ENCODE peak calls at places on chromosomes 4 and X, in six cellular contexts. A, H, C, O, R and G are unnamed samples.

GRCh38 chr4:99998062-99998880 is 48.2 kb upstream of the H2AZ1 start:
- DNase-seq in H (no peak), A (no peak), O (peak), R (no peak), C (peak), G (no peak)

GRCh38 chrX:49106930-49107329 is 16.6 kb downstream of the GPKOW start:
- DNase-seq in H (peak), A (no peak), C (peak), R (no peak), O (peak), G (no peak)

GRCh38 chr4:158236304-158237030 is 26.2 kb downstream of the TMEM144 start:
- DNase-seq in A (no peak), H (no peak), R (no peak), O (no peak), C (no peak), G (no peak)

GRCh38 chr4:53780736-53781400 is 189.6 kb upstream of the LNX1 start:
- DNase-seq in H (no peak), R (no peak), A (no peak), C (peak), O (peak), G (no peak)

GRCh38 chr4:89212666-89213381 is 94.8 kb downstream of the GPRIN3 start:
- DNase-seq in A (no peak), H (no peak), C (peak), R (no peak), O (peak), G (no peak)

GRCh38 chrX:54181196-54181953 is 1.7 kb downstream of the FAM120C start:
- DNase-seq in R (no peak), H (no peak), C (no peak), O (peak), A (no peak), G (no peak)

GRCh38 chr4:144627663-144628076 is 18.3 kb upstream of the HHIP start:
- DNase-seq in O (no peak), H (no peak), C (no peak), A (no peak), R (no peak), G (no peak)

GRCh38 chr4:56130609-56131150 is 181.9 kb downstream of the CEP135 start:
- DNase-seq in R (no peak), C (no peak), O (no peak), H (no peak), A (no peak), G (no peak)

GRCh38 chrX:55598333-55598732 is 24.9 kb upstream of the FOXR2 start:
- DNase-seq in C (no peak), H (no peak), O (no peak), A (no peak), R (no peak), G (no peak)

GRCh38 chrX:11724122-11725017 is 33.7 kb upstream of the MSL3 start:
- DNase-seq in C (peak), R (no peak), H (no peak), O (peak), A (no peak), G (no peak)

GRCh38 chr4:130080872-130081451 is 985.0 kb downstream of the C4orf33 start:
- DNase-seq in O (no peak), C (no peak), A (no peak), H (no peak), R (no peak), G (no peak)

GRCh38 chrX:139544591-139544990 is 14.1 kb downstream of the F9 start:
- DNase-seq in H (no peak), A (no peak), R (no peak), O (no peak), C (no peak), G (no peak)

GRCh38 chr4:8906991-8907595 is 35.5 kb upstream of the HMX1 start:
- DNase-seq in R (no peak), H (peak), C (no peak), O (no peak), A (no peak), G (peak)

GRCh38 chr4:48654015-48654664 is 125.9 kb downstream of the FRYL start:
- DNase-seq in O (peak), A (no peak), H (no peak), R (no peak), C (peak), G (no peak)

GRCh38 chr4:109600431-109600830 is 40.4 kb downstream of the MCUB start:
- DNase-seq in H (no peak), O (no peak), A (no peak), R (no peak), C (no peak), G (no peak)

GRCh38 chrX:8345473-8345872 is 119.2 kb upstream of the VCX3B start:
- DNase-seq in O (no peak), C (no peak), R (no peak), A (no peak), H (no peak), G (no peak)

GRCh38 chr4:152032722-152033131 is 271.9 kb upstream of the GATB start:
- DNase-seq in O (peak), C (peak), A (no peak), H (peak), R (no peak), G (no peak)

GRCh38 chr4:85828295-85828910 is 353.5 kb downstream of the ARHGAP24 start:
- DNase-seq in H (no peak), C (peak), R (no peak), O (peak), A (no peak), G (no peak)

GRCh38 chr4:57249083-57249482 is 138.9 kb upstream of the IGFBP7 start:
- DNase-seq in C (peak), A (no peak), R (no peak), O (no peak), H (no peak), G (no peak)

GRCh38 chr4:142556048-142556447 is 290.1 kb downstream of the INPP4B start:
- DNase-seq in R (no peak), C (no peak), O (no peak), A (no peak), H (no peak), G (no peak)

GRCh38 chr4:11293866-11294265 is 134.8 kb downstream of the HS3ST1 start:
- DNase-seq in C (no peak), R (no peak), H (no peak), A (no peak), O (no peak), G (no peak)

GRCh38 chr4:176840166-176840565 is 47.4 kb upstream of the VEGFC start:
- DNase-seq in R (no peak), H (no peak), O (no peak), A (no peak), C (no peak), G (no peak)

GRCh38 chr4:39528056-39528465 is 822 bp upstream of the UGDH start:
- DNase-seq in H (no peak), O (peak), C (no peak), R (no peak), A (no peak), G (peak)

GRCh38 chr4:110596431-110596830 is 26.4 kb downstream of the PITX2 start:
- DNase-seq in C (no peak), O (no peak), R (no peak), A (no peak), H (no peak), G (no peak)

GRCh38 chr4:74990276-74990675 is 57.4 kb downstream of the PARM1 start:
- DNase-seq in C (no peak), A (no peak), O (no peak), H (no peak), R (no peak), G (no peak)

GRCh38 chr4:135325264-135325663 is 1123.7 kb upstream of the PABPC4L start:
- DNase-seq in H (no peak), C (no peak), R (no peak), O (no peak), A (no peak), G (no peak)

GRCh38 chr4:159283697-159284492 is 181.0 kb downstream of the RAPGEF2 start:
- DNase-seq in H (peak), A (no peak), R (no peak), C (peak), O (peak), G (no peak)

GRCh38 chr4:99061048-99061447 is 27.5 kb downstream of the ADH5 start:
- DNase-seq in H (no peak), C (no peak), A (no peak), O (peak), R (no peak), G (no peak)

GRCh38 chr4:88007304-88008132 is at the start of gene PKD2:
- DNase-seq in O (peak), R (peak), A (peak), C (peak), H (peak), G (peak)

GRCh38 chr4:79050521-79050880 is 111.3 kb upstream of the PAQR3 start:
- DNase-seq in C (peak), O (no peak), A (no peak), H (peak), R (no peak), G (no peak)

GRCh38 chrX:17597836-17598434 is 139.4 kb upstream of the SCML1 start:
- DNase-seq in O (peak), A (no peak), R (no peak), C (peak), H (no peak), G (peak)

GRCh38 chr4:106695846-106696245 is 327.3 kb upstream of the GIMD1 start:
- DNase-seq in A (no peak), R (no peak), C (peak), O (peak), H (no peak), G (no peak)

GRCh38 chr4:6693274-6694176 is at the start of gene S100P:
- DNase-seq in R (no peak), O (peak), A (no peak), H (no peak), C (peak), G (no peak)

GRCh38 chrX:134688181-134688580 is 29.9 kb upstream of the PLAC1 start:
- DNase-seq in R (no peak), A (no peak), H (no peak), O (peak), C (no peak), G (no peak)

GRCh38 chr4:123674752-123675151 is 278.2 kb downstream of the SPRY1 start:
- DNase-seq in H (no peak), C (no peak), R (no peak), O (no peak), A (no peak), G (no peak)

GRCh38 chr4:123168812-123169211 is 227.8 kb upstream of the SPRY1 start:
- DNase-seq in A (no peak), O (peak), H (no peak), C (no peak), R (no peak), G (no peak)